ENCODE peak calls at places on chromosome 2, in four cellular contexts. A is left ventricle myocardium inferior, T is lower lobe of right lung, R is astrocyte. O is an unnamed sample.

GRCh38 chr2:46488389-46488788 is 9.0 kb downstream of the TMEM247 start:
- DNase-seq in A (no peak), T (no peak), R (no peak), O (no peak)

GRCh38 chr2:1236596-1236995 is 176.7 kb upstream of the TPO start:
- DNase-seq in A (no peak), T (no peak), R (no peak), O (no peak)

GRCh38 chr2:178277741-178278197 is 83.5 kb downstream of the OSBPL6 start:
- DNase-seq in A (no peak), T (no peak), R (peak; percentile 45), O (no peak)

GRCh38 chr2:40243581-40243980 is 208.3 kb downstream of the SLC8A1 start:
- DNase-seq in A (no peak), T (no peak), R (peak; percentile 93), O (no peak)

GRCh38 chr2:19288291-19288690 is 70.1 kb downstream of the OSR1 start:
- DNase-seq in A (no peak), T (no peak), R (no peak), O (no peak)

GRCh38 chr2:99883356-99883867 is 259.0 kb downstream of the AFF3 start:
- DNase-seq in A (no peak), T (no peak), R (peak; percentile 58), O (no peak)

GRCh38 chr2:61543062-61543461 is 4.9 kb upstream of the XPO1 start:
- DNase-seq in A (no peak), T (no peak), R (no peak), O (no peak)

GRCh38 chr2:64622443-64623231 is 31.1 kb downstream of the SERTAD2 start:
- DNase-seq in A (no peak), T (no peak), R (no peak), O (peak; percentile 6)

GRCh38 chr2:7612969-7613368 is 695.8 kb downstream of the RNF144A start:
- DNase-seq in A (no peak), T (no peak), R (peak; percentile 40), O (no peak)

GRCh38 chr2:111946294-111947114 is 48.1 kb downstream of the MERTK start:
- DNase-seq in A (no peak), T (peak; percentile 65), R (peak; percentile 93), O (peak; percentile 71)

GRCh38 chr2:127145255-127145899 is 38.4 kb upstream of the BIN1 start:
- DNase-seq in A (no peak), T (no peak), R (peak; percentile 55), O (no peak)

GRCh38 chr2:147172493-147173185 is 672.2 kb upstream of the ACVR2A start:
- DNase-seq in A (no peak), T (no peak), R (no peak), O (no peak)

GRCh38 chr2:112542123-112542973 is at the start of gene POLR1B:
- DNase-seq in A (peak; percentile 84), T (peak; percentile 93), R (peak; percentile 63), O (peak; percentile 88)

GRCh38 chr2:128568106-128568505 is 249.4 kb upstream of the HS6ST1 start:
- DNase-seq in A (no peak), T (no peak), R (no peak), O (no peak)

GRCh38 chr2:24485191-24485590 is 5.9 kb upstream of the NCOA1 start:
- DNase-seq in A (no peak), T (no peak), R (no peak), O (no peak)

GRCh38 chr2:140473851-140474250 is 1657.0 kb downstream of the LRP1B start:
- DNase-seq in A (no peak), T (no peak), R (no peak), O (no peak)

GRCh38 chr2:172230783-172231446 is 128.2 kb upstream of the DLX2 start:
- DNase-seq in A (no peak), T (no peak), R (peak; percentile 47), O (no peak)

GRCh38 chr2:120287183-120288015 is 34.7 kb downstream of the RALB start:
- DNase-seq in A (no peak), T (no peak), R (peak; percentile 87), O (no peak)

GRCh38 chr2:109189751-109190150 is 60.7 kb downstream of the SH3RF3 start:
- DNase-seq in A (no peak), T (no peak), R (no peak), O (no peak)

GRCh38 chr2:64338910-64339500 is 115.0 kb upstream of the LGALSL start:
- DNase-seq in A (no peak), T (no peak), R (peak; percentile 42), O (no peak)

GRCh38 chr2:210660-211059 is 53.2 kb downstream of the SH3YL1 start:
- DNase-seq in A (no peak), T (no peak), R (no peak), O (no peak)

GRCh38 chr2:85862426-85862825 is 26.4 kb downstream of the ST3GAL5 start:
- DNase-seq in A (no peak), T (no peak), R (peak; percentile 50), O (no peak)

GRCh38 chr2:200703132-200703925 is 108.4 kb upstream of the BZW1 start:
- DNase-seq in A (no peak), T (no peak), R (peak; percentile 49), O (no peak)

GRCh38 chr2:191566347-191566746 is 111.6 kb upstream of the NABP1 start:
- DNase-seq in A (peak; percentile 23), T (peak; percentile 59), R (peak; percentile 23), O (no peak)

GRCh38 chr2:235747868-235748144 is 254.0 kb downstream of the AGAP1 start:
- DNase-seq in A (no peak), T (no peak), R (no peak), O (no peak)

GRCh38 chr2:178211943-178212342 is 17.6 kb downstream of the OSBPL6 start:
- DNase-seq in A (no peak), T (no peak), R (no peak), O (no peak)

GRCh38 chr2:62197609-62198236 is 1.8 kb downstream of the B3GNT2 start:
- DNase-seq in A (peak; percentile 61), T (peak; percentile 75), R (no peak), O (peak; percentile 71)

GRCh38 chr2:221144909-221145308 is 427.2 kb downstream of the EPHA4 start:
- DNase-seq in A (no peak), T (no peak), R (no peak), O (no peak)

GRCh38 chr2:157722580-157723234 is 94.0 kb upstream of the ACVR1C start:
- DNase-seq in A (no peak), T (no peak), R (peak; percentile 13), O (no peak)

GRCh38 chr2:170218456-170218855 is 40.5 kb downstream of the MYO3B start:
- DNase-seq in A (no peak), T (no peak), R (no peak), O (no peak)

GRCh38 chr2:85794491-85795121 is 40.8 kb downstream of the ATOH8 start:
- DNase-seq in A (no peak), T (no peak), R (no peak), O (no peak)

GRCh38 chr2:123518387-123518786 is 506.7 kb upstream of the CNTNAP5 start:
- DNase-seq in A (no peak), T (no peak), R (no peak), O (no peak)

GRCh38 chr2:221492606-221493005 is 79.5 kb downstream of the EPHA4 start:
- DNase-seq in A (no peak), T (no peak), R (no peak), O (no peak)

GRCh38 chr2:61356958-61357350 is 113.9 kb downstream of the USP34 start:
- DNase-seq in A (no peak), T (no peak), R (peak; percentile 72), O (no peak)

GRCh38 chr2:101205521-101205998 is 47.1 kb upstream of the CNOT11 start:
- DNase-seq in A (peak; percentile 25), T (peak; percentile 53), R (peak; percentile 65), O (no peak)

GRCh38 chr2:218536804-218537494 is 31.2 kb downstream of the USP37 start:
- DNase-seq in A (no peak), T (no peak), R (no peak), O (no peak)

GRCh38 chr2:179855673-179856072 is 5.7 kb downstream of the ZNF385B start:
- DNase-seq in A (no peak), T (no peak), R (no peak), O (no peak)
- H3K4me1 ChIP-seq in A (peaks cover 5% of the 10 kb centered on the region), T (no peaks in the 10 kb centered on the region), R (no peaks in the 10 kb centered on the region), O (peaks cover 3% of the 10 kb centered on the region)

GRCh38 chr2:73293534-73294171 is at the start of gene EGR4:
- DNase-seq in A (no peak), T (peak; percentile 67), R (peak; percentile 59), O (peak; percentile 54)
- TF ChIP-seq CTCF in A (no peak), T (no peak), R (no peak), O (no peak)

DNA sequence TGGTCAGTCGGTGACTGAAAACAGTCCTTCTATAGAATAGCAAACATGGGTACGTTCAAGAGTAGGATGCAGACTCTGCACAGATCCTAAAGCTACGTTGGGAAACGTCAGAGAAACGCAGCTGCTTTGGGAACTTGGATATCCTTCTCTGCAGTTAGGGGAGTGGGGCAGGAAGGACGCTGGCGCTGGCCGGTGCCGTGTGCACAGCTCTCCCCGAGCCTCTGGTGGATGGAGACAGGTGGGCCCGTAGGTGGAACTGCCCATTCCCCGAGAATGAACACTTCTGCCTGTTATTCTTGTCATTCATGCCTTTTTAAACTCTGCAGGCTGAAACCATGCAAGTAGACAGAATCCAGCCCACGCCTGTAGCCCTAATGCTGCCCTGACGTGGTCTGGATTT is 91.7 kb upstream of the MBOAT2 start:
- DNase-seq in A (no peak), T (no peak), R (no peak), O (no peak)
- H3K4me3 ChIP-seq in A (peak overlapping the region; percentile 42), T (no peak overlapping the region), R (no peak overlapping the region), O (no peak overlapping the region)

DNA sequence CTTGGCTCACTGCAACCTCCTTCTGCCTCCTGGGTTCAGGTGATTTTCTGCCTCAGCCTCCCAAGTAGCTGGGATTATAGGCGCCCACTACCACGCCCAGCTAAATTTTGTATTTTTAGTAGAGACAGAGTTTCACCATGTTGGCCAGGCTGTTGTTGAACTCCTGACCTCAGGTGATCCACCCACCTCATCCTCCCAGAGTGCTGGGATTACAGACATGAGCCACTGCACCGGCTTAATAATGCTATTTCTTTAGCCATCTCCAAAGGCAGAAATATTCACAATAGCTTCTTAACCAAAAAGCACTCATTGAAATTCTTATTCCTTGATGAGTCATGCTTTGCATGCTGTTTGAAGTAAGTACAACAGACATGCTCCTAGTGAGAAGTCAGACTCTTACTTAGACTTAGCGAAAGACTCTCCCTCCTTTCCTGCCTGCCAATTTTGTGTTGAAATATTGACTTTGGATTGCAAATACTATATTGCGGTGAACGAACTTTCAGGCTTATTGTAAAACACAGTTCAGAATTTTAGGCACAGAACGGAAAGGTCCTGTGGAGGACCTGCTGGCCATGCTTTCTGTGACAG is 4.4 kb downstream of the ACTR3 start:
- DNase-seq in A (no peak), T (no peak), R (peak; percentile 94), O (no peak)
- H3K4me1 ChIP-seq in A (peaks cover 94% of the 10 kb centered on the region), T (peaks cover 80% of the 10 kb centered on the region), R (peaks cover 38% of the 10 kb centered on the region), O (peaks cover 64% of the 10 kb centered on the region)